ENCODE peak calls at places on chromosomes 7 and 10, in four cellular contexts. D is H1, W is tibial nerve, I is psoas muscle. S is an unnamed sample.

GRCh38 chr7:40490603-40490924 is 355.8 kb downstream of the SUGCT start:
- DNase-seq in D (no peak), W (no peak), I (no peak), S (no peak)

GRCh38 chr10:132575320-132576201 is 38.0 kb downstream of the INPP5A start:
- DNase-seq in D (no peak), I (no peak), W (no peak), S (no peak)

GRCh38 chr7:140876519-140877248 is 48.0 kb downstream of the BRAF start:
- DNase-seq in W (no peak), D (no peak), I (no peak), S (no peak)

GRCh38 chr10:99659868-99660366 is 608 bp downstream of the ENTPD7 start:
- DNase-seq in D (no peak), W (no peak), I (no peak), S (no peak)

GRCh38 chr7:131244259-131244852 is 83.3 kb upstream of the MKLN1 start:
- DNase-seq in D (peak), I (peak), W (peak), S (no peak)

GRCh38 chr10:49311562-49312236 is 12.7 kb downstream of the C10orf71 start:
- DNase-seq in I (no peak), D (no peak), W (no peak), S (no peak)

GRCh38 chr7:121475806-121476205 is 79.7 kb upstream of the FAM3C start:
- DNase-seq in W (no peak), D (no peak), I (no peak), S (no peak)

GRCh38 chr10:92530421-92530820 is 43.5 kb downstream of the IDE start:
- DNase-seq in D (no peak), I (no peak), W (no peak), S (no peak)

GRCh38 chr7:151245360-151246160 is 2.9 kb downstream of the SMARCD3 start:
- DNase-seq in I (peak), W (no peak), D (no peak), S (peak)

GRCh38 chr7:70063371-70063770 is 465.1 kb downstream of the AUTS2 start:
- DNase-seq in W (no peak), I (no peak), D (no peak), S (no peak)

GRCh38 chr7:84394219-84394618 is 199.6 kb upstream of the SEMA3A start:
- DNase-seq in I (no peak), D (no peak), W (no peak), S (no peak)

GRCh38 chr10:99815611-99816010 is 33.2 kb downstream of the ABCC2 start:
- DNase-seq in D (no peak), W (no peak), I (no peak), S (no peak)

GRCh38 chr10:73339436-73339835 is 19.2 kb downstream of the CFAP70 start:
- DNase-seq in W (no peak), I (peak), D (no peak), S (no peak)

GRCh38 chr7:107857541-107857912 is 33.5 kb upstream of the DLD start:
- DNase-seq in W (no peak), D (no peak), I (no peak), S (no peak)

GRCh38 chr7:155187061-155187785 is 110.5 kb upstream of the INSIG1 start:
- DNase-seq in I (no peak), W (no peak), D (no peak), S (no peak)

GRCh38 chr7:2734761-2735571 is 47.0 kb downstream of the AMZ1 start:
- DNase-seq in D (no peak), W (no peak), I (no peak), S (no peak)

GRCh38 chr7:80681272-80681885 is 42.9 kb downstream of the CD36 start:
- DNase-seq in W (no peak), I (no peak), D (no peak), S (no peak)

GRCh38 chr7:134660961-134661376 is 14.3 kb downstream of the BPGM start:
- DNase-seq in I (no peak), W (no peak), D (no peak), S (no peak)

GRCh38 chr7:74480861-74481417 is 27.2 kb downstream of the GTF2IRD1 start:
- DNase-seq in W (peak), I (peak), D (no peak), S (no peak)

GRCh38 chr10:21355591-21356011 is 169.9 kb downstream of the SKIDA1 start:
- DNase-seq in I (no peak), W (no peak), D (no peak), S (no peak)

GRCh38 chr7:150962743-150963399 is 15.2 kb downstream of the KCNH2 start:
- DNase-seq in W (no peak), I (peak), D (no peak), S (peak)

GRCh38 chr7:11436317-11436716 is 395.7 kb downstream of the THSD7A start:
- DNase-seq in D (no peak), W (no peak), I (no peak), S (no peak)

GRCh38 chr10:101783736-101784118 is 481 bp upstream of the NPM3 start:
- DNase-seq in D (no peak), W (no peak), I (no peak), S (no peak)

GRCh38 chr10:456486-456885 is 233.0 kb downstream of the DIP2C start:
- DNase-seq in D (no peak), W (no peak), I (no peak), S (no peak)

GRCh38 chr10:78513330-78513729 is 479.7 kb downstream of the RPS24 start:
- DNase-seq in W (no peak), D (no peak), I (no peak), S (no peak)

GRCh38 chr10:114279886-114280644 is 41.0 kb downstream of the VWA2 start:
- DNase-seq in I (no peak), W (no peak), D (no peak), S (no peak)
- TF ChIP-seq CTCF in I (no peak), W (no peak), D (no peak), S (no peak)

DNA sequence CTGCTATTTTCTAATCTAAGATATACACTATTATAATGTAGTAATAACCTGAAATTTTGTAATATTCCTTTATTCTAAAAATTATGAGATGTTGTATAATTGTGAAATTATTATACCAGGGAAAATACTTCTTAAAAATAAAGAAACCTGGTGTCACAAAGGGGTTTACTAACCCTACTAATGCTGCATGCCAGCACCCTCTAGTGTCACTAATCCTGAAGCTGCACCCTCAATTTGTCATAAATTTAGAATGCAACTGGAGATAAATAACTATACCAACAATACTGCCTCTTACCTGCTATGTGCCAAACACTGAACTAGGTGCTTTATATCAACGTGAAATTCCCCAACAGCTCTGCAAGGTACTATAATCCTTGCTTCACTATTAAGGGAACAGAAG is 30.8 kb downstream of the TM9SF3 start:
- DNase-seq in I (no peak), D (no peak), W (no peak), S (no peak)
- TF ChIP-seq CTCF in I (peak), D (no peak), W (peak), S (peak)

GRCh38 chr7:36132025-36132424 is 21.0 kb upstream of the EEPD1 start:
- DNase-seq in D (no peak), I (no peak), W (no peak), S (no peak)
- TF ChIP-seq CTCF in D (no peak), I (no peak), W (no peak), S (no peak)

GRCh38 chr7:33334349-33334748 is 205.0 kb downstream of the BBS9 start:
- DNase-seq in I (no peak), D (peak), W (no peak), S (no peak)
- TF ChIP-seq CTCF in I (peak), D (no peak), W (no peak), S (peak)